ENCODE peak calls at places on chromosome 6, in four cellular contexts. B, Q, J and E are unnamed samples.
A peak's percentile ranks its signal among the peaks of the same experiment; 100 is the strongest.

GRCh38 chr6:35925961-35926360 is 5.1 kb upstream of the SRPK1 start:
- DNase-seq in J (no peak), B (no peak), Q (no peak), E (no peak)

GRCh38 chr6:107062691-107063090 is 34.7 kb downstream of the MTRES1 start:
- DNase-seq in J (no peak), Q (no peak), B (no peak), E (no peak)

GRCh38 chr6:161057103-161058091 is 65.8 kb downstream of the MAP3K4 start:
- DNase-seq in B (no peak), J (no peak), Q (no peak), E (no peak)

GRCh38 chr6:10478187-10479040 is 42.7 kb upstream of the GCNT2 start:
- DNase-seq in J (peak; percentile 2), B (no peak), Q (no peak), E (no peak)

GRCh38 chr6:169035381-169036280 is 218.0 kb downstream of the THBS2 start:
- DNase-seq in J (no peak), Q (no peak), B (no peak), E (no peak)

GRCh38 chr6:3534599-3534998 is 77.7 kb upstream of the SLC22A23 start:
- DNase-seq in B (no peak), J (no peak), Q (no peak), E (no peak)

GRCh38 chr6:167997642-167998041 is at the start of gene KIF25:
- DNase-seq in B (no peak), Q (no peak), J (no peak), E (no peak)

GRCh38 chr6:156016186-156016976 is 560.7 kb upstream of the NOX3 start:
- DNase-seq in Q (no peak), J (no peak), B (no peak), E (no peak)

GRCh38 chr6:14123331-14124105 is 5.9 kb downstream of the CD83 start:
- DNase-seq in J (no peak), B (no peak), Q (no peak), E (no peak)

GRCh38 chr6:116373940-116374339 is 3.2 kb downstream of the DSE start:
- DNase-seq in J (no peak), B (no peak), Q (no peak), E (no peak)

GRCh38 chr6:139944131-139944530 is 569.7 kb upstream of the CITED2 start:
- DNase-seq in B (no peak), J (no peak), Q (no peak), E (no peak)

DNA sequence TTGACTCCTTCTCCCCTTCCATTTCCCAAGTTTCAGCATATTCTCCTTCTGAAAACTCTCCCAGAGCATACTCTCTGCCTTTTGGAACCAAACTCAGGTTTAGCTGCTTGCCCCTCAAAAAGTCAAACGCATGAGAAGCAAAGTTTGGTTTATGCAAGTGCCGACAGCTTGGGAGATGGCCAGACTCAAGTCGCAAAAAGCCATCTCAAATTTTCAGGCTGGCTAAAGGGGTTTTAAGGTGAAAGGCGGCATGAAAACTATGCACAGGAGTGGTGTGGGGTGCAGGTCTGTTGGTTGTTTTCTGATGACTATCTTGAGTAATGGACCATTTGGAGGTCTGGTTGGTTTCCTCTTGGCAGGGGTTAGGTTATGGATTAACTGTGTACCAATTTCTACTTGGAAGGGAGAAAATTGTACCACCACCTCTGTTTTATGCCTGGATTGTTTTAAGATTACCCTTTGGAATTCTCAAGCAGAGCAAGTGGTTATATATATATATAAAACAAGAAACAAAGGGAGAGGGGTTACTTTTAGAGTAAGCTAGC is 52.4 kb upstream of the SCGN start:
- DNase-seq in J (no peak), B (no peak), Q (no peak), E (no peak)
- H3K4me3 ChIP-seq in J (no peak overlapping the region), B (no peak overlapping the region), Q (no peak overlapping the region), E (no peak overlapping the region)

GRCh38 chr6:37137881-37138568 is 31.9 kb upstream of the PIM1 start:
- DNase-seq in Q (no peak), J (peak; percentile 45), B (no peak), E (no peak)
- H3K4me3 ChIP-seq in Q (no peak overlapping the region), J (peak overlapping the region; percentile 18), B (peak overlapping the region; percentile 36), E (no peak overlapping the region)

GRCh38 chr6:137297887-137298286 is 78.7 kb upstream of the IFNGR1 start:
- DNase-seq in J (no peak), B (no peak), Q (no peak), E (no peak)
- H3K4me3 ChIP-seq in J (no peak overlapping the region), B (no peak overlapping the region), Q (no peak overlapping the region), E (no peak overlapping the region)

GRCh38 chr6:26563488-26563887 is 25.3 kb downstream of the HMGN4 start:
- DNase-seq in B (no peak), Q (no peak), J (no peak), E (no peak)

GRCh38 chr6:26570027-26570809 is 26.5 kb upstream of the ABT1 start:
- DNase-seq in J (no peak), B (no peak), Q (no peak), E (no peak)

GRCh38 chr6:26571592-26572296 is 25.0 kb upstream of the ABT1 start:
- DNase-seq in B (no peak), J (peak; percentile 75), Q (no peak), E (no peak)

GRCh38 chr6:26569433-26569764 is 27.4 kb upstream of the ABT1 start:
- DNase-seq in Q (no peak), B (no peak), J (no peak), E (no peak)

GRCh38 chr6:26568601-26569432 is 27.9 kb upstream of the ABT1 start:
- DNase-seq in Q (peak; percentile 95), B (peak; percentile 80), J (peak; percentile 87), E (peak; percentile 86)
- H3K4me3 ChIP-seq in Q (no peak overlapping the region), B (peak overlapping the region; percentile 73), J (peak overlapping the region; percentile 79), E (peak overlapping the region; percentile 58)

GRCh38 chr6:131950767-131951575 is at the start of gene CCN2:
- DNase-seq in J (peak; percentile 99), Q (peak; percentile 88), B (peak; percentile 13), E (peak; percentile 79)
- H3K4me3 ChIP-seq in J (peak within 1 kb of the TSS; percentile 98), Q (peak within 1 kb of the TSS; percentile 59), B (peak within 1 kb of the TSS; percentile 84), E (peak within 1 kb of the TSS; percentile 61)

GRCh38 chr6:68638225-68638900 is 3.3 kb downstream of the ADGRB3 start:
- DNase-seq in J (peak; percentile 6), Q (no peak), B (no peak), E (no peak)

GRCh38 chr6:68637782-68638181 is 2.7 kb downstream of the ADGRB3 start:
- DNase-seq in B (no peak), Q (no peak), J (no peak), E (no peak)

GRCh38 chr6:68635706-68636513 is 828 bp downstream of the ADGRB3 start:
- DNase-seq in Q (no peak), J (no peak), B (no peak), E (no peak)

GRCh38 chr6:68635412-68635705 is 277 bp downstream of the ADGRB3 start:
- DNase-seq in B (no peak), J (no peak), Q (no peak), E (no peak)

DNA sequence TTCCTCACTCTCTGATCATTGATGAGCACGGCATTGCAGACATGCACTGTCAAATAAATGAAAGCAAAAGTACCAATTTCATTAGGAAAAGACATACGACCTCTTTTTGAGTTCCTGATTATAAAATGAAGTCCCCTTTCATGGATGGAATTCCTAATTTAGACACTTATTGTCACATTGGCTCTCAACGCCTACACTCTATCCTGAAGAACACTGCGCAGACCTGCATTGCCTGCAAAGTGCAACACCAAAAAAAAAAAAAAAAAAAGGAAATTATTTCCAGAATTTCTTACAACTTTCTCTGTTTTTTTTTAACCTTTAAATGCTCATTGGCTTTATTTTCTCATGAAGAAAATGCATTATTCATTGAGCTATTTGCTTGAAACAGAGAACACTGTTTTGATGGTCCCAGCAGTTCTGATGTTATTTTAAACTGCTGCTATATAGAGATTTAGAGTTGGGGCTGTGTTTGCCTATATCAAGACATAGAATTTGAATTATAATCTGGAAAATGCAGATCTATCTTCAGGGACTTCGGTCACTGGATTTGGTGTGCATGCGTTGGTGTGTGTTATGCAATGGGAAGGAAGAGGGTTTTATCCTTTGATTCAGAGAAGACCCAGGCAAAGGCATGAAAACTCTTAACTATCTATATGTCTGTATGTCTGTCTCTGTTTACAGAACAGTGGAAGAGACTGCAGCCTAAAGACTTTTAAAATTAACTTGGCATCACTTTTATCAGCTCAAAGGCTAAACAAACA is 1.8 kb downstream of the ADGRB3 start:
- DNase-seq in J (no peak), Q (no peak), B (no peak), E (no peak)
- H3K4me3 ChIP-seq in J (no peak overlapping the region), Q (no peak overlapping the region), B (peak overlapping the region; percentile 94), E (peak overlapping the region; percentile 61)

DNA sequence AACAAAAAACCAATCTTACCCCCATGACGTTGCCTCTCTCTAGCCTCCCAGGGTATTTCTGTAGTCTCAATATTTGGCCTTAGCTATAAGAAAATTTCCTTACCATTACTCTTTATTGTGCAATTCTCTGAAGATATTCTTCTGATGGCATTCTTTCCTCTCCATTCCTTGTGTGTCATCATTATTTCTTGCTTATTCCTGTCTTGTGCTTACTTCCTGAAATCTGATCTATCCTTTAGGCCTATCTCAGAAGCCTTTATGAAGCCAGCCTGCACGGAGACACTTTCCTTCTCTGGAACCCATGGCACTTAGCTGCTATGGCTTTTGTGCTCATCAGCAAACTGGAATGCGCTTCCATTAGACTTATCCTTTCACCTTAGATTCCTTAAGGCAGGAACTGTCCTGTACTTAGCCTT is 65.9 kb upstream of the DDR1 start:
- DNase-seq in Q (no peak), J (peak; percentile 49), B (no peak), E (no peak)
- H3K4me3 ChIP-seq in Q (no peak overlapping the region), J (no peak overlapping the region), B (no peak overlapping the region), E (no peak overlapping the region)

DNA sequence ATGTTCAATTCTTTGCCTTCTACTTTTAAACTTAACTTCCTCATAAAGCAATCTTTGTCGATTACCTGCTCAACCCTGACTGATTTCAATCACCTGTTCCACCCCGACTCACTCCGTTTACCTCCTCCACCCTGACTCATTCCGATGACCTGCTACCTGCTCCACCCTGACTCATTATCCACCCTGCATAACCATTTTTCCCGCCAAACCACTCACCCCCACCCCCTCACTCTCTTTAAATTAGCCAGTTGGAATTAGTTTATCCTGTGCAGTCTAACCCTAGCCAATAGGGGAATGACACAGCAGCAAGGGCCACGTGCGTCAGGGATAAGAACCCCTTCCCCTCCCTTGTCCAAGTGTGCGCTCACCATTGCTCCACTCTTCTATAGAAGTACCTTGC is 56.7 kb upstream of the MRAP2 start:
- DNase-seq in Q (no peak), B (no peak), J (no peak), E (no peak)
- H3K4me3 ChIP-seq in Q (no peak overlapping the region), B (no peak overlapping the region), J (no peak overlapping the region), E (no peak overlapping the region)

GRCh38 chr6:42047790-42048405 is 2.4 kb upstream of the TAF8 start:
- DNase-seq in J (no peak), B (no peak), Q (no peak), E (no peak)

GRCh38 chr6:42046491-42047219 is 3.7 kb upstream of the TAF8 start:
- DNase-seq in B (no peak), Q (no peak), J (no peak), E (no peak)

GRCh38 chr6:42045538-42046460 is 4.5 kb upstream of the TAF8 start:
- DNase-seq in B (peak; percentile 88), J (no peak), Q (peak; percentile 94), E (peak; percentile 97)

GRCh38 chr6:42049116-42049809 is 1.1 kb upstream of the TAF8 start:
- DNase-seq in Q (peak; percentile 76), J (no peak), B (no peak), E (no peak)

DNA sequence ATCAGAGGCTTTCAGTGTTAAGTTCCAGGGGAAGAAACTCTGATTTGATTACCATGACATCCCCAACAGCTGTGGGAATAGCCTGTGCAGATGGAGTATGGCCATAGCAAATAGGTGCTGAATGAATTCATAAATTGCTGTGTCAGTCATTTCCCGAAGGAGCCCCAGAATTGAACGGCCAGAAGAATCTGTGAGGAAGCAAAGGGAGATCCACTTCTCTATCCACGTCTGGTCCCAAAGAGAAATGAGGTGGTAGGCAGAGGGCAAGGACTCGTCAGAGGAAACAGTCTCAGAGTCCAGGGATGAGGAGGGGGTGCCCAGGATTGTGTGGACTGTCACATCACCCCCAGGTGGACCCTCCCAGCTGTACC is 3.1 kb upstream of the TAF8 start:
- DNase-seq in B (no peak), Q (no peak), J (no peak), E (no peak)
- H3K4me3 ChIP-seq in B (peak overlapping the region; percentile 88), Q (no peak overlapping the region), J (no peak overlapping the region), E (peak overlapping the region; percentile 92)